ENCODE peak calls at places on chromosome 12, in ten cellular contexts. G, H, B, T, W, M, L, C, U and N are unnamed samples.

GRCh38 chr12:179131-179884 is 34.6 kb downstream of the SLC6A12 start:
- DNase-seq in W (no peak), H (no peak), T (no peak), U (no peak), G (no peak), B (no peak), C (peak), M (no peak), L (no peak), N (no peak)

GRCh38 chr12:108525681-108526080 is 10.6 kb downstream of the FICD start:
- DNase-seq in W (no peak), B (no peak), T (no peak), H (no peak), L (peak), G (no peak), C (no peak), U (no peak), M (no peak), N (no peak)

GRCh38 chr12:102480401-102480800 is at the start of gene IGF1:
- DNase-seq in L (peak), T (no peak), B (peak), U (peak), W (no peak), C (no peak), M (no peak), H (peak), G (peak), N (no peak)

GRCh38 chr12:99386907-99387306 is 260.6 kb upstream of the GARIN6 start:
- DNase-seq in M (no peak), T (no peak), H (peak), U (peak), L (peak), G (no peak), W (no peak), C (no peak), B (no peak), N (peak)

GRCh38 chr12:2570562-2570961 is 224.2 kb upstream of the FKBP4 start:
- DNase-seq in M (no peak), L (no peak), C (no peak), W (no peak), H (no peak), U (no peak), B (no peak), T (no peak), G (no peak), N (no peak)

GRCh38 chr12:118850244-118850825 is 131.0 kb upstream of the SRRM4 start:
- DNase-seq in C (peak), U (no peak), W (no peak), T (no peak), B (peak), G (peak), M (peak), L (no peak), H (no peak), N (peak)

GRCh38 chr12:52197371-52198231 is 5.8 kb upstream of the KRT80 start:
- DNase-seq in U (peak), B (no peak), M (no peak), G (no peak), H (peak), T (no peak), W (peak), C (peak), L (no peak), N (no peak)

GRCh38 chr12:128940974-128941373 is 87.7 kb downstream of the GLT1D1 start:
- DNase-seq in L (no peak), W (no peak), H (no peak), B (no peak), U (no peak), C (no peak), T (no peak), M (no peak), G (no peak), N (no peak)

GRCh38 chr12:57010627-57011224 is 4.4 kb upstream of the ZBTB39 start:
- DNase-seq in G (no peak), C (no peak), W (no peak), U (no peak), M (no peak), L (no peak), H (no peak), B (no peak), T (no peak), N (no peak)

GRCh38 chr12:85814116-85814515 is 22.1 kb downstream of the RASSF9 start:
- DNase-seq in C (no peak), H (no peak), G (no peak), L (no peak), M (no peak), T (no peak), W (no peak), U (no peak), B (no peak), N (no peak)

GRCh38 chr12:52319097-52319496 is 2.1 kb downstream of the KRT83 start:
- DNase-seq in U (no peak), L (no peak), H (no peak), B (no peak), C (no peak), T (peak), G (no peak), M (no peak), W (no peak), N (no peak)

GRCh38 chr12:625998-626397 is 37.2 kb downstream of the NINJ2 start:
- DNase-seq in G (no peak), B (no peak), H (no peak), W (no peak), T (no peak), U (no peak), M (no peak), C (no peak), L (no peak), N (no peak)

GRCh38 chr12:32517966-32518365 is 118.6 kb downstream of the FGD4 start:
- DNase-seq in G (no peak), B (no peak), H (no peak), L (no peak), C (no peak), U (no peak), T (no peak), W (no peak), M (no peak), N (no peak)

GRCh38 chr12:98439471-98440164 is 75.8 kb upstream of the TMPO start:
- DNase-seq in G (no peak), L (peak), C (no peak), W (no peak), U (peak), M (no peak), H (peak), T (no peak), B (peak), N (no peak)

GRCh38 chr12:116183741-116184141 is 93.8 kb downstream of the MED13L start:
- DNase-seq in U (peak), L (no peak), C (no peak), B (no peak), W (no peak), G (no peak), H (peak), T (no peak), M (no peak), N (no peak)

DNA sequence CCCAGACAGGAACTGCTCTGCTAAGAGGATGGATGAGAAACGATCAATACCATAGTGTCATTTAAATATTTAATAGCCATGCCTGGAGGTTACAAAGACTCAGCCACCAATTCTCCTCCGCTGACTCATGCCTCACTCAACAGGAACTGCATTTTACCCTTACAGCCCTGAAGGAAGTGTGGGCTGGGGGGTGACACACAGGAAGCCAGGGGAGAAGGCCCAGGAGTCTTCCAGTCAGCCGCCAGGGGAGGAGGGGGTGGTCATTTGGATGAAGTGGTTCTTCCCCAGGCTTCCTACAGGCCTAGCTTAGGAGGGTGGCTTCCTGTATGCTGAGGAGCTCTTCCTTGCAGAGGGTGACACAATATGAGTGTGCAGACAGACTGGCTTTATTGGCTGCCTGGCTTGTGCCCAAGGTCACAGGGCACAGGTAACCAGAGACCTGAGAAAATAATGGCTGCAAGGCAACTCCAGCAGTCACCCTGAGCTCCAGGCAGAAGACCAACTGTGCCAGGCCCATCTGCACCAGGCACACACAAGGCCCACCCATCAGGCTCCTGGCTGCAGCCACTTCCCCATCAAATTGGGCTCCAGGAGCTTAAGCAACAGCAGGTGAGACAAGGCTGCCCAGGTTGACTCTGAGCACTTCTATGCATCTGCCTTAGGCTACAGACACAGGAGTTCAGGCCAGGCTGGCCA is 30.6 kb upstream of the RPLP0 start:
- DNase-seq in B (peak), C (peak), H (peak), U (peak), T (no peak), M (no peak), G (peak), L (peak), W (no peak), N (no peak)
- TF ChIP-seq CTCF in B (no peak), C (no peak), H (no peak), U (peak), T (no peak), M (peak), G (no peak), L (no peak), W (no peak), N (no peak)

GRCh38 chr12:7716391-7716790 is 5.2 kb downstream of the DPPA3 start:
- DNase-seq in G (no peak), L (peak), U (no peak), B (no peak), W (no peak), C (no peak), H (no peak), T (no peak), M (no peak), N (no peak)
- TF ChIP-seq CTCF in G (peak), L (no peak), U (no peak), B (no peak), W (no peak), C (no peak), H (no peak), T (no peak), M (no peak), N (no peak)

DNA sequence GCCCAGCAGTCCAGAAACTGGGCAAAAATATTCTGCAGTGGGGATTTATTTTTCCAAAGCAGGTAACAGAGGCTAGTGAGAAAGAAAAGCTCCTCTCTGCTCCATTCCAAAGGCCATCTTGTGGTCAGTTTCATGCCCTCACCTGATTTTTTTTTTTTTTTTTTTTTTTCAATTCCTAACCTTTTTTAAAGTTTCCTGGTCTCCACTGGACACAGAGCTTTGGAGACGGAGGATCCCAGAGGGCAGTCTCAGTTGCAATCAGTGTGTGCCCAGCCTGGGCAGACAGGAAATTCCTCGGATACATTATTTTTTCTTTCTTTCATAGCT is 178.7 kb upstream of the BCL2L14 start:
- DNase-seq in W (no peak), U (no peak), T (no peak), H (no peak), G (no peak), M (no peak), L (no peak), C (no peak), B (no peak), N (no peak)
- TF ChIP-seq CTCF in W (no peak), U (peak), T (no peak), H (peak), G (no peak), M (peak), L (peak), C (no peak), B (peak), N (no peak)

GRCh38 chr12:95643251-95643650 is 92.0 kb upstream of the USP44 start:
- DNase-seq in U (no peak), W (no peak), C (no peak), G (no peak), H (no peak), B (no peak), T (no peak), L (no peak), M (no peak), N (no peak)

GRCh38 chr12:95653761-95654546 is 102.7 kb upstream of the USP44 start:
- DNase-seq in C (no peak), B (no peak), G (no peak), L (peak), M (no peak), W (no peak), H (peak), U (peak), T (no peak), N (no peak)

GRCh38 chr12:95646781-95647184 is 95.5 kb upstream of the USP44 start:
- DNase-seq in G (no peak), U (peak), C (peak), W (no peak), B (no peak), M (no peak), L (peak), H (peak), T (no peak), N (no peak)

GRCh38 chr12:95648990-95649791 is 97.9 kb upstream of the USP44 start:
- DNase-seq in B (no peak), M (no peak), H (peak), U (peak), G (no peak), C (no peak), W (no peak), L (peak), T (no peak), N (no peak)
- TF ChIP-seq CTCF in B (no peak), M (no peak), H (no peak), U (no peak), G (no peak), C (no peak), W (no peak), L (no peak), T (no peak), N (no peak)

DNA sequence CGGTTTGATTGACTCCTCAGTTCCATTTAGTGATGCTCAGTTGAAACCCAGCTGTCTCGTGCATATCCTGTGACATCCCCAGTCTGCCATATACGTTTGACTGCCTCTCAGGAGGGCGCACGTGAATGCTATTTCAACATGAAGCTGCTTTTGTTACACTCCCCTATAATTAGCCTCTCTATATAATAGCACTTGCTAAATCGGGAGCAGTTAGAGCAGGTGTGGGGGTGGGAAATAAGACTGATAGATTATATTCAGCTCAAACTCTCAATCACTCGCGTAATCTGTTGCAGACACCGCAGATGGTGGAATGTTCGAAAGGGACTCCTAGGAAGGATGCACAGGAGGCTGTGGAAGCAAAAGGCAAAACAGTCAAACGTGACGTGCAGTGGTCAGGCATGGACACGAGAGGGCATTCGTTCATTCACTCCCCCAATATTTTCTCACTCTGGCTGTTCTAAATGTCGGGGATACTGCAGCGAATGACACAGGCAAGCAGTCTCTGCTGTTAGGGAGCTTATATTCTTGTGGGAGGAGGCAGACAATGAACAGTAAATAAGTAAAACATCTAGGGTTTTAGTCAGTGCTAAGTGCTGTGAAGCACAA is 29.8 kb downstream of the KCNA1 start:
- DNase-seq in H (no peak), B (no peak), U (no peak), W (no peak), T (no peak), L (peak), M (no peak), C (no peak), G (no peak), N (no peak)
- TF ChIP-seq CTCF in H (no peak), B (no peak), U (no peak), W (no peak), T (no peak), L (no peak), M (no peak), C (no peak), G (no peak), N (no peak)

DNA sequence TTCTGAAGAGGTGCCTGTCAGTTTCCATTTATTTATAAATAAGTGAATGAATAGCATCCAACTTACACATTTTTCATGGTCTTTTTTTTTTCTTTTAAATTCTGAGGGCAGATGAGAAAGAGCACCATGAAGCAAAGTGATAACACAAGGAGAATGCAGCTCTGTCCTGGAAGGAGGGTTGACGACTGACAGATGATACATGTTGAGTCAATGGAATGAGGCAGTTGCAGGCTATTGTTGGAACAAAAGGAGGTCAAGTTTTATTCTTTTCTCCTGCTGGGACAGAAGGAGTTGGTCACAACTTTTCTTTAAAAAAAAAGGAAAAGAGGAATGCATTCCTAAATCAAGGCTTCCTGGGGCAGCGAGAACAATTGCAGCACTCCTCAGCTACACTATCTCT is 119.9 kb upstream of the PLEKHG7 start:
- DNase-seq in C (no peak), T (no peak), M (no peak), H (no peak), B (no peak), U (no peak), G (no peak), W (no peak), L (peak), N (no peak)
- TF ChIP-seq CTCF in C (no peak), T (no peak), M (no peak), H (no peak), B (no peak), U (no peak), G (no peak), W (no peak), L (no peak), N (no peak)

GRCh38 chr12:124264879-124265278 is 30.0 kb upstream of the RFLNA start:
- DNase-seq in U (no peak), T (no peak), L (no peak), M (no peak), H (no peak), G (no peak), B (no peak), W (no peak), C (no peak), N (no peak)

GRCh38 chr12:124264089-124264795 is 30.7 kb upstream of the RFLNA start:
- DNase-seq in L (no peak), G (no peak), W (no peak), B (no peak), H (no peak), C (no peak), M (no peak), U (no peak), T (no peak), N (no peak)

GRCh38 chr12:124261885-124262284 is 33.0 kb upstream of the RFLNA start:
- DNase-seq in T (no peak), B (no peak), H (no peak), C (no peak), L (no peak), G (no peak), U (no peak), M (no peak), W (no peak), N (no peak)

GRCh38 chr12:124254126-124254525 is 40.8 kb upstream of the RFLNA start:
- DNase-seq in M (no peak), L (no peak), B (no peak), H (no peak), G (no peak), C (no peak), U (no peak), T (no peak), W (no peak), N (no peak)

DNA sequence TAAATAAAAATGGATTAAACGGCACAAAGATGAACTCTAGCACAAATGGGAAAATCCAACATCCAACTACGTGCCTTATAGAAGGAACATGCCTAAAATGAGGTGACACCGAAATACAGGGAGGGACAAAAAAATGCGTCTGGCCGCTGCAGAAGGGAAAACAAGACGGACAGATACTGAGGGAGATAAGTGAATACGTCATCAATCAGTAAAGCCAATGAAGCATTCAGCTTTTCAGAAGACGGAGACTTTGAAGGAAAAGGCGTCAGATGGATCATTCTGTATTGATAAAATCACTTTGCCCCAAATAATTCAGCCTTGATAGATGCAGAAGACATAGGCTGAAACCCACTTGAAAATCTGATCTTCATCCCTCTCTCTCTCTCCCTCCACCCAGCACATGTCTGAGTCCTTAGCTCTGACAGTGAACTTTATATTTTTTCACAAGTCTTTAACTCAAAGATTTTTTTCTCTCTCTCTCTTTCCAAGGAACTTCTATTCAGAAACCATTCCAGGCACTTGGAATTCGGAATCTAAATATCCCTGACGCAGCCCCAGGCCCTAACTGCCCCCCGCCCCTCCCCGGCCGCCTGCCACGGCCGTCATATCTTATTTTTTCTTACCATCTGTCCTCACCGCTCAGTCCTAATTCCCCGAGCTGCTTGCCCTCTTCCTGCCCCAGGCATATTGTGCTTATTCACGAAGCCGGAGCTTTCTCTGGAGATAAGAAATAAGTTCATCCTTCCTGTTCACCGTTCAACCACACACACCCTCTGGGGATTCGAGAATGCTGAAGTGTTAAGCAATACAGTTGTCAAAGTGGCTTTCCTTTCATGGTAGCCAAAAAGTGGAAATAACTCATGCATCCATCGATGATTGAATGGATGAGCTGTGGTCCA is 35.5 kb upstream of the RFLNA start:
- DNase-seq in T (no peak), H (peak), M (no peak), B (no peak), G (peak), U (peak), W (no peak), C (no peak), L (no peak), N (no peak)
- TF ChIP-seq CTCF in T (no peak), H (no peak), M (no peak), B (no peak), G (no peak), U (no peak), W (no peak), C (no peak), L (no peak), N (no peak)

GRCh38 chr12:112855375-112855774 is 51.4 kb upstream of the OAS1 start:
- DNase-seq in U (no peak), H (no peak), M (no peak), B (no peak), G (no peak), L (no peak), T (no peak), C (no peak), W (no peak), N (no peak)
- TF ChIP-seq CTCF in U (peak), H (peak), M (peak), B (no peak), G (peak), L (no peak), T (no peak), C (no peak), W (no peak), N (peak)